ENCODE peak calls at places on chromosomes 3 and 15, in four cellular contexts. Q is iPS-NIHi11, S is AG09319, L is left cardiac atrium. V is an unnamed sample.
A peak's percentile ranks its signal among the peaks of the same experiment; 100 is the strongest.

GRCh38 chr15:34682673-34683072 is 72.1 kb downstream of the GJD2 start:
- DNase-seq in Q (no peak), L (no peak), S (no peak), V (no peak)

GRCh38 chr3:144273611-144274010 is 302.0 kb downstream of the DIPK2A start:
- DNase-seq in L (no peak), S (no peak), Q (no peak), V (no peak)

GRCh38 chr15:65418596-65418995 is 4.2 kb downstream of the IGDCC4 start:
- DNase-seq in Q (no peak), L (no peak), S (no peak), V (no peak)

GRCh38 chr15:70854669-70854976 is 666 bp upstream of the LARP6 start:
- DNase-seq in Q (no peak), S (no peak), L (no peak), V (no peak)

GRCh38 chr15:67137951-67138935 is 72.8 kb downstream of the SMAD3 start:
- DNase-seq in Q (no peak), S (no peak), L (no peak), V (no peak)

GRCh38 chr3:146184616-146185015 is 23.6 kb upstream of the PLOD2 start:
- DNase-seq in L (no peak), Q (no peak), S (no peak), V (no peak)

GRCh38 chr3:64353256-64353655 is 128.0 kb upstream of the PRICKLE2 start:
- DNase-seq in Q (no peak), L (no peak), S (no peak), V (no peak)

GRCh38 chr15:40369474-40369869 is 11.5 kb downstream of the DISP2 start:
- DNase-seq in Q (no peak), L (no peak), S (no peak), V (no peak)

GRCh38 chr3:99637041-99637380 is 1.4 kb upstream of the COL8A1 start:
- DNase-seq in Q (no peak), L (no peak), S (no peak), V (no peak)

GRCh38 chr3:102614580-102614979 is 179.8 kb downstream of the ZPLD1 start:
- DNase-seq in S (no peak), Q (no peak), L (no peak), V (peak; percentile 6)

GRCh38 chr3:177498037-177498857 is 301.0 kb upstream of the TBL1XR1 start:
- DNase-seq in L (no peak), Q (peak; percentile 64), S (no peak), V (no peak)

GRCh38 chr15:58331903-58332675 is 99.7 kb upstream of the LIPC start:
- DNase-seq in S (peak; percentile 99), L (peak; percentile 94), Q (peak; percentile 63), V (peak; percentile 68)